ENCODE peak calls at places on chromosomes 13 and 19, in six cellular contexts. One of them, this sample, is unnamed.
A peak's percentile ranks its signal among the peaks of the same experiment; 100 is the strongest.

GRCh38 chr13:50732712-50733111 is 110.8 kb downstream of the DLEU7 start:
- DNase-seq in HFF-Myc: no peak
- DNase-seq in MM.1S: no peak
- DNase-seq in body of pancreas: no peak
- DNase-seq in choroid plexus epithelial cell: peak; percentile 80
- DNase-seq in psoas muscle: no peak
- DNase-seq in this sample: no peak

GRCh38 chr19:55225415-55225958 is 3.1 kb downstream of the TMEM86B start:
- DNase-seq in HFF-Myc: no peak
- DNase-seq in MM.1S: no peak
- DNase-seq in body of pancreas: no peak
- DNase-seq in choroid plexus epithelial cell: no peak
- DNase-seq in psoas muscle: no peak
- DNase-seq in this sample: no peak

GRCh38 chr19:55590621-55591020 is 8.7 kb downstream of the FIZ1 start:
- DNase-seq in HFF-Myc: no peak
- DNase-seq in MM.1S: no peak
- DNase-seq in body of pancreas: no peak
- DNase-seq in choroid plexus epithelial cell: peak; percentile 25
- DNase-seq in psoas muscle: peak; percentile 19
- DNase-seq in this sample: no peak

GRCh38 chr13:90686438-90686837 is 661.0 kb upstream of the MIR17HG start:
- DNase-seq in HFF-Myc: no peak
- DNase-seq in MM.1S: no peak
- DNase-seq in body of pancreas: no peak
- DNase-seq in choroid plexus epithelial cell: peak; percentile 91
- DNase-seq in psoas muscle: no peak
- DNase-seq in this sample: peak; percentile 4

GRCh38 chr13:65535360-65535759 is 1694.8 kb downstream of the PCDH9 start:
- DNase-seq in HFF-Myc: no peak
- DNase-seq in MM.1S: no peak
- DNase-seq in body of pancreas: no peak
- DNase-seq in choroid plexus epithelial cell: no peak
- DNase-seq in psoas muscle: no peak
- DNase-seq in this sample: no peak

GRCh38 chr19:39046037-39046821 is 13.9 kb upstream of the FBXO27 start:
- DNase-seq in HFF-Myc: peak; percentile 30
- DNase-seq in MM.1S: peak; percentile 36
- DNase-seq in body of pancreas: no peak
- DNase-seq in choroid plexus epithelial cell: peak; percentile 10
- DNase-seq in psoas muscle: no peak
- DNase-seq in this sample: no peak

GRCh38 chr13:81409284-81409683 is 1068.4 kb upstream of the SPRY2 start:
- DNase-seq in HFF-Myc: no peak
- DNase-seq in MM.1S: no peak
- DNase-seq in body of pancreas: no peak
- DNase-seq in choroid plexus epithelial cell: no peak
- DNase-seq in psoas muscle: no peak
- DNase-seq in this sample: no peak

GRCh38 chr19:46791944-46792343 is 3.5 kb upstream of the SLC1A5 start:
- DNase-seq in HFF-Myc: no peak
- DNase-seq in MM.1S: no peak
- DNase-seq in body of pancreas: no peak
- DNase-seq in choroid plexus epithelial cell: no peak
- DNase-seq in psoas muscle: no peak
- DNase-seq in this sample: no peak

GRCh38 chr13:113991191-113991669 is 17.4 kb upstream of the C13orf46 start:
- DNase-seq in HFF-Myc: no peak
- DNase-seq in MM.1S: no peak
- DNase-seq in body of pancreas: peak; percentile 4
- DNase-seq in choroid plexus epithelial cell: no peak
- DNase-seq in psoas muscle: peak; percentile 84
- DNase-seq in this sample: no peak

GRCh38 chr13:49113526-49114286 is 106.4 kb upstream of the MLNR start:
- DNase-seq in HFF-Myc: no peak
- DNase-seq in MM.1S: no peak
- DNase-seq in body of pancreas: no peak
- DNase-seq in choroid plexus epithelial cell: peak; percentile 68
- DNase-seq in psoas muscle: no peak
- DNase-seq in this sample: no peak

GRCh38 chr19:1725100-1726064 is 27.9 kb upstream of the ONECUT3 start:
- DNase-seq in HFF-Myc: no peak
- DNase-seq in MM.1S: peak; percentile 21
- DNase-seq in body of pancreas: peak; percentile 79
- DNase-seq in choroid plexus epithelial cell: peak; percentile 54
- DNase-seq in psoas muscle: no peak
- DNase-seq in this sample: peak; percentile 60

GRCh38 chr13:38880397-38880796 is 110.2 kb downstream of the STOML3 start:
- DNase-seq in HFF-Myc: no peak
- DNase-seq in MM.1S: no peak
- DNase-seq in body of pancreas: no peak
- DNase-seq in choroid plexus epithelial cell: no peak
- DNase-seq in psoas muscle: no peak
- DNase-seq in this sample: no peak

GRCh38 chr19:13154911-13155471 is 4.8 kb downstream of the IER2 start:
- DNase-seq in HFF-Myc: no peak
- DNase-seq in MM.1S: no peak
- DNase-seq in body of pancreas: peak; percentile 95
- DNase-seq in choroid plexus epithelial cell: peak; percentile 71
- DNase-seq in psoas muscle: peak; percentile 68
- DNase-seq in this sample: no peak

GRCh38 chr19:55642153-55643002 is 1.1 kb upstream of the ZNF581 start:
- DNase-seq in HFF-Myc: no peak
- DNase-seq in MM.1S: peak; percentile 33
- DNase-seq in body of pancreas: peak; percentile 34
- DNase-seq in choroid plexus epithelial cell: peak; percentile 46
- DNase-seq in psoas muscle: no peak
- DNase-seq in this sample: peak; percentile 14

GRCh38 chr13:31629085-31629785 is 110.1 kb upstream of the RXFP2 start:
- DNase-seq in HFF-Myc: no peak
- DNase-seq in MM.1S: no peak
- DNase-seq in body of pancreas: no peak
- DNase-seq in choroid plexus epithelial cell: peak; percentile 33
- DNase-seq in psoas muscle: no peak
- DNase-seq in this sample: no peak

GRCh38 chr19:21128901-21129698 is 12.7 kb upstream of the ZNF431 start:
- DNase-seq in HFF-Myc: no peak
- DNase-seq in MM.1S: no peak
- DNase-seq in body of pancreas: peak; percentile 38
- DNase-seq in choroid plexus epithelial cell: peak; percentile 5
- DNase-seq in psoas muscle: no peak
- DNase-seq in this sample: no peak

GRCh38 chr19:38035515-38036495 is 128.8 kb downstream of the SIPA1L3 start:
- DNase-seq in HFF-Myc: no peak
- DNase-seq in MM.1S: no peak
- DNase-seq in body of pancreas: no peak
- DNase-seq in choroid plexus epithelial cell: no peak
- DNase-seq in psoas muscle: peak; percentile 72
- DNase-seq in this sample: no peak

GRCh38 chr19:14871619-14872230 is 14.2 kb downstream of the OR7A17 start:
- DNase-seq in HFF-Myc: no peak
- DNase-seq in MM.1S: peak; percentile 16
- DNase-seq in body of pancreas: no peak
- DNase-seq in choroid plexus epithelial cell: peak; percentile 50
- DNase-seq in psoas muscle: no peak
- DNase-seq in this sample: no peak

GRCh38 chr19:43576479-43576878 is 878 bp downstream of the PINLYP start:
- DNase-seq in HFF-Myc: no peak
- DNase-seq in MM.1S: no peak
- DNase-seq in body of pancreas: no peak
- DNase-seq in choroid plexus epithelial cell: no peak
- DNase-seq in psoas muscle: no peak
- DNase-seq in this sample: no peak

GRCh38 chr13:51607165-51607564 is 22.9 kb downstream of the WDFY2 start:
- DNase-seq in HFF-Myc: no peak
- DNase-seq in MM.1S: no peak
- DNase-seq in body of pancreas: no peak
- DNase-seq in choroid plexus epithelial cell: no peak
- DNase-seq in psoas muscle: no peak
- DNase-seq in this sample: no peak

GRCh38 chr19:18514800-18515682 is 6.8 kb downstream of the ELL start:
- DNase-seq in HFF-Myc: no peak
- DNase-seq in MM.1S: no peak
- DNase-seq in body of pancreas: peak; percentile 65
- DNase-seq in choroid plexus epithelial cell: peak; percentile 93
- DNase-seq in psoas muscle: no peak
- DNase-seq in this sample: peak; percentile 48

GRCh38 chr19:17775245-17775927 is 19.6 kb upstream of the B3GNT3 start:
- DNase-seq in HFF-Myc: no peak
- DNase-seq in MM.1S: peak; percentile 28
- DNase-seq in body of pancreas: peak; percentile 44
- DNase-seq in choroid plexus epithelial cell: peak; percentile 52
- DNase-seq in psoas muscle: no peak
- DNase-seq in this sample: no peak

GRCh38 chr19:13159713-13160112 is 9.5 kb downstream of the IER2 start:
- DNase-seq in HFF-Myc: no peak
- DNase-seq in MM.1S: no peak
- DNase-seq in body of pancreas: no peak
- DNase-seq in choroid plexus epithelial cell: no peak
- DNase-seq in psoas muscle: no peak
- DNase-seq in this sample: no peak

GRCh38 chr19:45164577-45165335 is 4.0 kb upstream of the NKPD1 start:
- DNase-seq in HFF-Myc: peak; percentile 38
- DNase-seq in MM.1S: peak; percentile 43
- DNase-seq in body of pancreas: peak; percentile 54
- DNase-seq in choroid plexus epithelial cell: peak; percentile 88
- DNase-seq in psoas muscle: no peak
- DNase-seq in this sample: peak; percentile 36

GRCh38 chr13:99057310-99057975 is 79.6 kb upstream of the DOCK9 start:
- DNase-seq in HFF-Myc: no peak
- DNase-seq in MM.1S: no peak
- DNase-seq in body of pancreas: no peak
- DNase-seq in choroid plexus epithelial cell: peak; percentile 63
- DNase-seq in psoas muscle: no peak
- DNase-seq in this sample: no peak

GRCh38 chr19:42092350-42092749 is 16.4 kb downstream of the ZNF574 start:
- DNase-seq in HFF-Myc: no peak
- DNase-seq in MM.1S: peak; percentile 88
- DNase-seq in body of pancreas: peak; percentile 53
- DNase-seq in choroid plexus epithelial cell: no peak
- DNase-seq in psoas muscle: no peak
- DNase-seq in this sample: no peak

GRCh38 chr19:49864890-49865289 is 2.5 kb downstream of the PNKP start:
- DNase-seq in HFF-Myc: no peak
- DNase-seq in MM.1S: no peak
- DNase-seq in body of pancreas: no peak
- DNase-seq in choroid plexus epithelial cell: no peak
- DNase-seq in psoas muscle: no peak
- DNase-seq in this sample: no peak

GRCh38 chr19:41774515-41774980 is 19.2 kb downstream of the CEACAM6 start:
- DNase-seq in HFF-Myc: no peak
- DNase-seq in MM.1S: peak; percentile 23
- DNase-seq in body of pancreas: no peak
- DNase-seq in choroid plexus epithelial cell: no peak
- DNase-seq in psoas muscle: no peak
- DNase-seq in this sample: no peak

GRCh38 chr13:77387607-77388200 is 60.8 kb upstream of the MYCBP2 start:
- DNase-seq in HFF-Myc: no peak
- DNase-seq in MM.1S: no peak
- DNase-seq in body of pancreas: no peak
- DNase-seq in choroid plexus epithelial cell: no peak
- DNase-seq in psoas muscle: no peak
- DNase-seq in this sample: no peak

GRCh38 chr13:105462098-105462497 is 1073.4 kb downstream of the EFNB2 start:
- DNase-seq in HFF-Myc: no peak
- DNase-seq in MM.1S: no peak
- DNase-seq in body of pancreas: no peak
- DNase-seq in choroid plexus epithelial cell: no peak
- DNase-seq in psoas muscle: no peak
- DNase-seq in this sample: no peak

GRCh38 chr19:3434630-3435553 is 45.4 kb downstream of the SMIM24 start:
- DNase-seq in HFF-Myc: peak; percentile 79
- DNase-seq in MM.1S: peak; percentile 98
- DNase-seq in body of pancreas: peak; percentile 81
- DNase-seq in choroid plexus epithelial cell: peak; percentile 97
- DNase-seq in psoas muscle: peak; percentile 99
- DNase-seq in this sample: peak; percentile 97
- TF ChIP-seq CTCF in HFF-Myc: no peak
- TF ChIP-seq CTCF in MM.1S: no peak
- TF ChIP-seq CTCF in body of pancreas: no peak
- TF ChIP-seq CTCF in choroid plexus epithelial cell: no peak
- TF ChIP-seq CTCF in psoas muscle: no peak
- TF ChIP-seq CTCF in this sample: no peak

GRCh38 chr13:74251778-74252519 is 117.7 kb upstream of the KLF12 start:
- DNase-seq in HFF-Myc: no peak
- DNase-seq in MM.1S: no peak
- DNase-seq in body of pancreas: no peak
- DNase-seq in choroid plexus epithelial cell: no peak
- DNase-seq in psoas muscle: peak; percentile 66
- DNase-seq in this sample: no peak
- H3K4me3 ChIP-seq in HFF-Myc: no peak overlapping the region
- H3K4me3 ChIP-seq in MM.1S: no peak overlapping the region
- H3K4me3 ChIP-seq in body of pancreas: no peak overlapping the region
- H3K4me3 ChIP-seq in choroid plexus epithelial cell: no peak overlapping the region
- H3K4me3 ChIP-seq in psoas muscle: no peak overlapping the region
- H3K4me3 ChIP-seq in this sample: no peak overlapping the region

DNA sequence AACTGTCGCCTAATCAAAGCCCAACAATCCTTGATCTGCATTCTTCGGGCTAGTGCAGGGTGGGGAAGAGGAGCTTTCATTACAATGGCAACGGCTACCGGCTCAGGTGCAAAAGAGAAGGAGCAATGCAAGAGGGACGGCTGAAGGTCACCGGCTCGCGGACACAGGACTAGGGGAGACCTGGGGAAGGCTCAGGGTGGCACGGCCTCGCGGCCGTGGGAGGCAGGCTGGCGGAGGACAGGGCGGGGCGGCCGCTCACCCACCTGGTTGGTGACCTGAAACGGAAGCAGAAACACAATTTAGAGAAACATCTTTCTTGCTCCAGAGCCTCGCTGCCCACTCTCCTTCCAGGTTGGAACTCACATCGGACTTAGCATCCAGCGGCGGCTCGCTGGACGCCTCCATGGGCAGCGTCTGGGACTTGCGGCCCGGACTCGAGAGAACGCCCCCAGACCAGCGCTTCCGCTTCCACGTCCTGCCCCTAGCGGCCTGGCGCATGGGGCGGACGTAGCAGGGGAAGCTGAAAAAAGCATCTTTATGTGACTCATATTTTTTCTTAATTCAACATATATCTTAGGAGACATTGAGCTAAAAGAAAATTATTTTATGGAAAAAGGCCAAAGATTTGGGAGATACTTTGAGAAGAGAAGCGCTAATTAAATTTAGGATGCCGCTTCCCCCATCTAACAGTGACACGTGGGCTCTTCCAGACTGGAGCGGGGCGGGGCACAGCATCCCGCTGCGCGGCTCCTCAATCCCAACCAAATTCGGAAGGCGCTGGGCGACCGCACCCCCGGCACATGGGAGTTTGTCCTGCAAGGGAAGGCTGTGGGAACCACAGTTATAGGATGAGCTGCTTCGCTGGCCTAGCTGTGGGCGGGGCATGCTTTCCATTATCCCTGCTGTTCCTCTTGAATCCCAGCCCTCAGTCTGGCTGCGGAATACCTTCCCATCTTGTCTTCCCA is at the start of gene COMMD6:
- DNase-seq in HFF-Myc: peak; percentile 80
- DNase-seq in MM.1S: peak; percentile 83
- DNase-seq in body of pancreas: peak; percentile 78
- DNase-seq in choroid plexus epithelial cell: peak; percentile 86
- DNase-seq in psoas muscle: peak; percentile 88
- DNase-seq in this sample: peak; percentile 75
- TF ChIP-seq CTCF in HFF-Myc: no peak
- TF ChIP-seq CTCF in MM.1S: no peak
- TF ChIP-seq CTCF in body of pancreas: peak; percentile 55
- TF ChIP-seq CTCF in choroid plexus epithelial cell: peak; percentile 41
- TF ChIP-seq CTCF in psoas muscle: peak; percentile 72
- TF ChIP-seq CTCF in this sample: peak; percentile 37

GRCh38 chr19:36973021-36973843 is 57.1 kb downstream of the ZNF568 start:
- DNase-seq in HFF-Myc: peak; percentile 2
- DNase-seq in MM.1S: no peak
- DNase-seq in body of pancreas: peak; percentile 90
- DNase-seq in choroid plexus epithelial cell: peak; percentile 83
- DNase-seq in psoas muscle: peak; percentile 87
- DNase-seq in this sample: peak; percentile 89
- H3K4me3 ChIP-seq in HFF-Myc: peak overlapping the region; percentile 41
- H3K4me3 ChIP-seq in MM.1S: no peak overlapping the region
- H3K4me3 ChIP-seq in body of pancreas: peak overlapping the region; percentile 40
- H3K4me3 ChIP-seq in choroid plexus epithelial cell: peak overlapping the region; percentile 74
- H3K4me3 ChIP-seq in psoas muscle: peak overlapping the region; percentile 82
- H3K4me3 ChIP-seq in this sample: peak overlapping the region; percentile 65